ENCODE peak calls at places on chromosome 15, in five cellular contexts. D is naive thymus-derived CD8-positive, alpha-beta T cell; S is Caki2; P is neural crest cell; X is mesothelial cell of epicardium. J is an unnamed sample.

GRCh38 chr15:44882499-44882968 is 74.0 kb upstream of the TERB2 start:
- DNase-seq in D (no peak), S (peak), P (no peak), X (no peak), J (no peak)

GRCh38 chr15:72991026-72991425 is 61.2 kb upstream of the NEO1 start:
- DNase-seq in X (no peak), S (no peak), P (no peak), D (no peak), J (no peak)

GRCh38 chr15:52163321-52164190 is 27.6 kb downstream of the GNB5 start:
- DNase-seq in D (peak), P (peak), S (no peak), X (no peak), J (no peak)

GRCh38 chr15:58585668-58586461 is 154.1 kb downstream of the LIPC start:
- DNase-seq in X (no peak), P (no peak), D (no peak), S (peak), J (no peak)

GRCh38 chr15:62068787-62069170 is 2.0 kb downstream of the C2CD4A start:
- DNase-seq in P (no peak), D (no peak), S (no peak), X (no peak), J (no peak)

GRCh38 chr15:63146684-63147083 is 10.6 kb downstream of the RPS27L start:
- DNase-seq in D (no peak), X (no peak), S (no peak), P (no peak), J (no peak)

GRCh38 chr15:67458449-67458848 is 62.5 kb upstream of the C15orf61 start:
- DNase-seq in S (no peak), D (no peak), P (no peak), X (no peak), J (no peak)

GRCh38 chr15:80433836-80434235 is 29.7 kb downstream of the ARNT2 start:
- DNase-seq in X (no peak), D (no peak), S (no peak), P (no peak), J (no peak)

GRCh38 chr15:74798388-74799254 is 14.0 kb upstream of the LMAN1L start:
- DNase-seq in P (no peak), S (no peak), X (no peak), D (no peak), J (no peak)

GRCh38 chr15:95698971-95699370 is 631.5 kb upstream of the NR2F2 start:
- DNase-seq in P (no peak), D (no peak), X (no peak), S (no peak), J (no peak)

GRCh38 chr15:95799286-95800187 is 531.0 kb upstream of the NR2F2 start:
- DNase-seq in D (no peak), S (peak), X (no peak), P (no peak), J (no peak)

GRCh38 chr15:50084932-50085331 is 34.1 kb downstream of the ATP8B4 start:
- DNase-seq in X (no peak), S (no peak), P (no peak), D (no peak), J (no peak)

GRCh38 chr15:66768984-66769383 is 66.9 kb downstream of the SMAD6 start:
- DNase-seq in X (no peak), S (no peak), P (no peak), D (no peak), J (no peak)